ENCODE peak calls at places on chromosomes 6 and 20, in four cellular contexts. L is WTC11, G is GM12878, D is HepG2. Z is an unnamed sample.

GRCh38 chr6:138909511-138909910 is 78.5 kb downstream of the REPS1 start:
- DNase-seq in L (no peak), G (no peak), D (no peak), Z (no peak)

GRCh38 chr6:20680697-20681165 is 146.5 kb downstream of the CDKAL1 start:
- DNase-seq in L (no peak), G (no peak), D (no peak), Z (no peak)

GRCh38 chr20:7754102-7754501 is 186.2 kb downstream of the HAO1 start:
- DNase-seq in L (no peak), G (no peak), D (no peak), Z (no peak)

GRCh38 chr6:73679009-73679408 is 17.0 kb upstream of the CD109 start:
- DNase-seq in L (no peak), G (peak; percentile 26), D (no peak), Z (no peak)

GRCh38 chr6:99612551-99613397 is 6.1 kb downstream of the PRDM13 start:
- DNase-seq in L (no peak), G (no peak), D (no peak), Z (no peak)

GRCh38 chr6:27809939-27810767 is 102.0 kb downstream of the OR2B2 start:
- DNase-seq in L (peak; percentile 58), G (peak; percentile 98), D (peak; percentile 98), Z (peak; percentile 77)

GRCh38 chr6:44569131-44569530 is 181.6 kb downstream of the CDC5L start:
- DNase-seq in L (no peak), G (no peak), D (no peak), Z (no peak)

GRCh38 chr6:53984581-53984980 is 126.7 kb upstream of the MLIP start:
- DNase-seq in L (no peak), G (no peak), D (no peak), Z (no peak)

GRCh38 chr6:52393780-52394179 is 26.4 kb upstream of the EFHC1 start:
- DNase-seq in L (no peak), G (no peak), D (no peak), Z (no peak)

GRCh38 chr20:32241807-32242206 is 34.1 kb downstream of the POFUT1 start:
- DNase-seq in L (no peak), G (no peak), D (no peak), Z (no peak)

GRCh38 chr20:18992418-18992817 is 178.8 kb downstream of the SCP2D1 start:
- DNase-seq in L (no peak), G (no peak), D (peak; percentile 32), Z (no peak)

GRCh38 chr6:13431861-13432465 is 55.4 kb downstream of the GFOD1 start:
- DNase-seq in L (no peak), G (peak; percentile 42), D (peak; percentile 45), Z (peak; percentile 16)

GRCh38 chr6:127570739-127571389 is 6.1 kb upstream of the C6orf58 start:
- DNase-seq in L (no peak), G (no peak), D (no peak), Z (no peak)

GRCh38 chr6:52297433-52297832 is 12.9 kb upstream of the MCM3 start:
- DNase-seq in L (no peak), G (no peak), D (no peak), Z (no peak)

GRCh38 chr20:41218466-41218865 is 81.1 kb downstream of the PLCG1 start:
- DNase-seq in L (no peak), G (no peak), D (no peak), Z (no peak)

GRCh38 chr6:163414367-163415175 is at the start of gene QKI:
- DNase-seq in L (peak; percentile 55), G (no peak), D (peak; percentile 59), Z (peak; percentile 91)

GRCh38 chr6:107237992-107238660 is 122.8 kb upstream of the BEND3 start:
- DNase-seq in L (no peak), G (no peak), D (no peak), Z (no peak)

GRCh38 chr6:106804238-106805016 is 170.1 kb downstream of the CD24 start:
- DNase-seq in L (peak; percentile 41), G (no peak), D (no peak), Z (no peak)

GRCh38 chr6:50846109-50846859 is 27.6 kb downstream of the TFAP2B start:
- DNase-seq in L (peak; percentile 17), G (no peak), D (no peak), Z (no peak)

GRCh38 chr6:52063584-52064400 is 23.6 kb downstream of the PKHD1 start:
- DNase-seq in L (peak; percentile 52), G (peak; percentile 42), D (peak; percentile 61), Z (peak; percentile 32)

GRCh38 chr6:46963626-46964025 is 41.9 kb upstream of the ADGRF5 start:
- DNase-seq in L (no peak), G (no peak), D (no peak), Z (no peak)

GRCh38 chr20:62174870-62175624 is 7.8 kb upstream of the MTG2 start:
- DNase-seq in L (no peak), G (no peak), D (no peak), Z (no peak)

GRCh38 chr20:10094566-10095173 is 59.9 kb downstream of the ANKEF1 start:
- DNase-seq in L (no peak), G (no peak), D (no peak), Z (no peak)

DNA sequence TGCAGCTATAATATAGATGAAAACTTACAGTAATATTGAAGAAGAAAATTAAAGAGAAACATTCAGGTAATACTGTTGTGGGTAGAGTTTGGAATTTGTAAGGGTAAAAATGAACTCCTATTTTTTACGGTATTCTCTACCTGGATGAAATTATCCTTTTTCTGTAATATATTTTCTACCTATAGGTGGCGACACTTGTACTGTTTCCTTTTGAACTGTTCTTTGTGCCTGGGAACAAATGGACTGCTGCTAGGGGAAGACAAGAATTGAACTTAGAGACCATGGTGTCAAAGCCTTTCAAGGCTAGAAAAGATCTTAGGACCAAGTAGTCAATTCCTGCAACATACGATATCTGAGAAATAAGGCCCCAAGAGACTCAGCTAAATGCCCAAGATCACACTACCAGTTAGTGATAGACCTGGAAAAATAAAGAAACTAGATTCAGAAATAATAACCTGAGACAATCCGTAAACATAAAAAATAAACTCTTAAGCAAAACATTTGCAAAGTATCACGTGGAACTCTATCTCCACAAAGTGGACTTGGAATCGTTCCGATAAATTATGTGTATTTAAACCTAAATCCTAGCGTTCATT is 383.8 kb downstream of the TFAP2A start:
- DNase-seq in L (no peak), G (no peak), D (peak; percentile 32), Z (peak; percentile 33)
- TF ChIP-seq ETV6 in L (no peak), G (no peak), D (no peak), Z (no peak)

GRCh38 chr20:4835244-4836177 is 113.8 kb downstream of the PRND start:
- DNase-seq in L (no peak), G (no peak), D (no peak), Z (no peak)
- TF ChIP-seq ETV6 in L (no peak), G (no peak), D (no peak), Z (no peak)

DNA sequence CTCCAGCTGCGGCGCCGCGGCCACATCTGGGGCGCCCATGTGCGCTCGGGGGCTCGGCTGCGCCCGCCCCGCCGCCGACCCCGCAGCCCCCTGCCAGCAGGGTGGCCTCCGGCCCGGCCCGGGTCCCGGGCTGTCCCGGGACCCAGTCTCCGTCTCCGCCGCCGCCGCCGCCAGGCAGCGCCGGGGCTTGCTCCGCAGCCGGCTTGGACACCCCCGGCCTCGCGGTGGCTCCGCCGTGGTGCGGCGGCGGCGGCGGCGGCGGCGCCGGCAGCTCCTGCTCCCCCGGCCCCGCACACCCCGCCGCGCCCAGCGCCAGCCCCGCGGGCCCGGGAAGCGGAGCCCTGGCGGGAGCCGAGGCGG is 219 bp downstream of the ISM1 start:
- DNase-seq in L (no peak), G (no peak), D (no peak), Z (no peak)
- TF ChIP-seq ETV6 in L (no peak), G (no peak), D (no peak), Z (no peak)

DNA sequence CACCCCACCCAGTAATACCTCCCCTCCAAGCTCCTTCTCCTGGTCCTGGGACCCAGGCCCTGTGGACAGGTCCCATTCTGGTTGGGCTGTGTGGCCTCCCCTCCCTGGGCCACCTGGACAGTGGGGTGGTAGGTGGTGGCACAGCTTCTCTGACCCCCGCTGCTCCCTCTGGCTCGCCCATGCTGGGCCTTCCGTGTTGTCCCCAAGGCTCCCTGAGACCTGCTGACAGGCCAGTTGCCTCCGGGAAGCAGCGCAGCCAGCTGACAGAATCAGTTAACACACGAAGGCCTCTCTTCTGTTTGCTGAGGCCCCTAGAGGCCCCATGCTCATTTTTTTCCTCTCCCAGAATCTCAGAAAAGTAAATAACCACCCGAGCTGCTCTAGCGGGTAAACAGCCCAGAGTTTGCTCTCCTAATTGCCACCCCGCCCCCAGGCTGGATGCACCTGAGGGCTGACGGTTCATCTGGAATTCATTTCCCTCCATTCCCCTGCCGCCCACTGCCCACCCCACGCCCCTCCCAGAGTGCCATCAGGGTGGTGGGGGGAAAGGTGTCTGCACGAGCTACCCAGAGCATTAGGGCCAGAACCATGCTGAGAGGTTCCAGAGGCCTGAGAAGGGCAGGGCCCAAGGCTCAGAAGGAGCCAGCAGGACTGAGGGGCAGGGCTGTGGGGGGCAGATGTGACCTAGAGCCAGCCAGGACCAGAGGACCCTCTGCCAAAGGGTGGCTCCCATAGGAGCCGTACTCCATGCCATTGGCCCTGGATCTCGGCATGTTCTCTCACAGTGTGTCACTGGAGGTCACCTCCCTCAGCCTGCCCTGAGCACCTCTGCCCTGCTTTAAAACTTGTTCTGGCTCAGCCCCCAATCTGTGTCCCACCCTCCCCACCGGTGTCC is 157.5 kb downstream of the GRM4 start:
- DNase-seq in L (no peak), G (no peak), D (peak; percentile 96), Z (no peak)
- TF ChIP-seq ETV6 in L (no peak), G (no peak), D (peak; percentile 94), Z (no peak)

GRCh38 chr6:31308050-31308844 is 36.4 kb upstream of the HLA-C start:
- DNase-seq in L (peak; percentile 88), G (no peak), D (no peak), Z (peak; percentile 78)
- TF ChIP-seq ETV6 in L (no peak), G (no peak), D (no peak), Z (no peak)

DNA sequence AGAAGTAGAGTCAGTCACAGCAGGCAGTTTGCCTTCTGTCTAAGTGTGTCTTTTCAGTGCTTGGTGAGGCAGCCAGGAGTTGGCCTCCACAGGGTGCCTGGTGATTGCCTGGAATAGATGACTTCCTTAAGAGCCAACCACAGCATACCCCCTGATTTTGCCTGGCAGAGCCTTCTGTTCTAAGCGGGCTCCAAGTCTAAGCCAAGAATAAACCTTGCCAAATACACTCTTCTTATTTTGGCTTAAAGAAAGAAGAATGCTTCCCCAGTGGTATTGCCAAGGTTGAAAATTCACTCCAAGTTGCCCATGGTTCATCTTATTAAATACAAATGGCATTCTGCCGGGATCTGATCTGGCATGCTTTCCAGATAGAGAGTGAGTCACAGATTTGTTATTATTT is 1424.8 kb upstream of the EYS start:
- DNase-seq in L (no peak), G (no peak), D (no peak), Z (no peak)
- TF ChIP-seq ETV6 in L (no peak), G (no peak), D (no peak), Z (no peak)

DNA sequence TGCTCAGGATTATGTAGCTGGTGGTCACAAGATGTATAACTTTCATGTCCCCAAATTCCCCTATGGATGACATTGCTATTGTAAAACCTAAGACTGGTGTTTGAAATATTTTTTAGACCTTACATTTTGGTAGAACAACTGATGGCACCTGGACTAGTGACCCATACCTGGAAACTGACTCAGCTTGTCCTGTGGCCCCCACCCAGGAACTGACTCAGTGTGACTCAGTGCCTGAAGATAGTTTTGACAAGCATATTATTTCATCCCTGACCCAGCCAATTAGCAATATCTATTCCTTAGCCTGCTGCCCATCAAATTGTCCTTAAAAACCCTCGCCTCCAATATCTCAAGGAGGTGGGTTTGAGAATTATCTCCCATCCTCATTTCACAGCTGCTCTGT is 90.9 kb upstream of the GRIK2 start:
- DNase-seq in L (no peak), G (no peak), D (no peak), Z (no peak)
- TF ChIP-seq ETV6 in L (no peak), G (no peak), D (no peak), Z (no peak)

Z was measured in K562.